ENCODE peak calls at places on chromosomes 4 and X, in five cellular contexts. Q is bronchial epithelial cell, A is H7, R is HepG2, J is colonic mucosa. V is an unnamed sample. For H3K27me3 and H3K36me3, the result is how much of the 10 kb centered on the place peaks cover.

GRCh38 chr4:107736924-107737448 is 17.0 kb upstream of the PAPSS1 start:
- DNase-seq in J (peak), R (peak), Q (peak), A (peak), V (no peak)

GRCh38 chr4:53563824-53564223 is 27.5 kb downstream of the LNX1 start:
- DNase-seq in R (no peak), A (no peak), J (no peak), Q (peak), V (no peak)

GRCh38 chr4:182339246-182339645 is 96.0 kb downstream of the TENM3 start:
- DNase-seq in Q (no peak), R (no peak), J (no peak), A (peak), V (no peak)

GRCh38 chr4:174284181-174284886 is 623 bp downstream of the CEP44 start:
- DNase-seq in Q (peak), J (peak), R (peak), A (peak), V (no peak)

GRCh38 chrX:16671005-16671404 is 21.0 kb downstream of the S100G start:
- DNase-seq in J (no peak), R (peak), Q (peak), A (peak), V (no peak)

GRCh38 chr4:77104405-77105292 is 28.9 kb upstream of the CCNI start:
- DNase-seq in J (peak), A (no peak), Q (peak), R (no peak), V (no peak)

GRCh38 chr4:11428701-11429571 is at the start of gene HS3ST1:
- DNase-seq in J (peak), R (no peak), Q (peak), A (peak), V (peak)

GRCh38 chrX:79080131-79080530 is 64.4 kb upstream of the GPR174 start:
- DNase-seq in R (no peak), Q (no peak), A (no peak), J (no peak), V (no peak)

GRCh38 chrX:139299309-139299708 is 231.2 kb upstream of the F9 start:
- DNase-seq in J (no peak), R (no peak), Q (no peak), A (no peak), V (no peak)

GRCh38 chr4:101277661-101278060 is 69.7 kb downstream of the PPP3CA start:
- DNase-seq in Q (peak), A (no peak), J (no peak), R (no peak), V (no peak)

GRCh38 chr4:153346563-153346962 is 2.1 kb downstream of the MND1 start:
- DNase-seq in R (no peak), A (peak), Q (no peak), J (no peak), V (no peak)

GRCh38 chrX:27336466-27337091 is 126.6 kb downstream of the PPP4R3C start:
- DNase-seq in Q (peak), R (peak), J (peak), A (peak), V (no peak)

GRCh38 chr4:39855909-39856512 is 121.7 kb downstream of the PDS5A start:
- DNase-seq in Q (peak), R (no peak), J (no peak), A (no peak), V (no peak)

GRCh38 chr4:99205104-99205979 is 13.7 kb downstream of the ADH6 start:
- DNase-seq in J (peak), A (peak), Q (peak), R (peak), V (no peak)

GRCh38 chrX:109927663-109928273 is 75.1 kb upstream of the TMEM164 start:
- DNase-seq in Q (no peak), J (no peak), A (no peak), R (no peak), V (no peak)

GRCh38 chrX:111098874-111099273 is 2.9 kb downstream of the PAK3 start:
- DNase-seq in J (peak), A (peak), Q (no peak), R (peak), V (peak)
- H3K27me3 ChIP-seq in J (under half), A (under half), Q (under half), R (under half), V (under half)

GRCh38 chr4:3224971-3225850 is 23.7 kb upstream of the MSANTD1 start:
- DNase-seq in J (no peak), A (no peak), R (no peak), Q (no peak), V (no peak)
- H3K36me3 ChIP-seq in J (under half), A (under half), R (under half), Q (under half), V (half or more)

DNA sequence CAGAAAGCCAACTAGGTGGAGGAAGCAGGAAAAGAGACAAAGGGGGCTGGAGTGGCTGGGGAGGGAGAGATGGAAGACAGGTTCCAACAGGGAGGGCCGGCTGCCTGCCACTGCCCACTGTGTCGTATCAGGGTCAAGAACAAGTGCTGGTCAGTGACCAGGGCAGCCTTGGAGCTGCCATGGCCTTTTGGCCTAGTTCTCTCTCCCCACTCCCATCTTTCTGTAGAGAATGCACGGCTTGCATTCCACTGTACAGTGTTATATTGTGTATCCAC is 11.9 kb downstream of the L1CAM start:
- DNase-seq in J (no peak), R (no peak), A (no peak), Q (no peak), V (no peak)
- H3K27me3 ChIP-seq in J (under half), R (under half), A (under half), Q (under half), V (under half)

GRCh38 chrX:111353810-111354209 is 58.2 kb downstream of the DCX start:
- DNase-seq in J (no peak), Q (no peak), R (no peak), A (no peak), V (no peak)

GRCh38 chrX:111355523-111356122 is 56.4 kb downstream of the DCX start:
- DNase-seq in R (no peak), A (no peak), Q (no peak), J (no peak), V (no peak)

GRCh38 chrX:111349098-111349497 is 62.9 kb downstream of the DCX start:
- DNase-seq in Q (no peak), R (no peak), A (no peak), J (no peak), V (no peak)

GRCh38 chrX:111349934-111350333 is 62.1 kb downstream of the DCX start:
- DNase-seq in A (no peak), Q (no peak), J (no peak), R (no peak), V (no peak)

GRCh38 chrX:111352424-111352823 is 59.6 kb downstream of the DCX start:
- DNase-seq in A (no peak), Q (peak), R (peak), J (peak), V (no peak)
- H3K36me3 ChIP-seq in A (under half), Q (under half), R (under half), J (under half), V (under half)

V was measured in effector memory CD4-positive, alpha-beta T cell.